ENCODE peak calls at places on chromosomes 2 and 18, in nine cellular contexts. C is B cell, L is tibial artery, U is endothelial cell, Q is neural progenitor cell, N is adrenal gland, A is lower lobe of right lung, B is A549, O is cardiac muscle cell. H is an unnamed sample.

GRCh38 chr2:122191331-122191730 is 435.9 kb downstream of the TSN start:
- DNase-seq in C (no peak), A (no peak), O (peak), U (peak), Q (peak), B (peak), N (peak), L (no peak), H (no peak)

GRCh38 chr2:42756956-42757513 is 6.9 kb downstream of the OXER1 start:
- DNase-seq in N (no peak), Q (no peak), C (no peak), L (no peak), A (no peak), O (no peak), U (no peak), B (no peak), H (no peak)

GRCh38 chr18:13026583-13027270 is 35.6 kb downstream of the CEP192 start:
- DNase-seq in A (no peak), Q (no peak), C (no peak), N (no peak), L (no peak), U (no peak), B (no peak), O (no peak), H (no peak)

GRCh38 chr2:43051316-43051715 is 175.1 kb downstream of the ZFP36L2 start:
- DNase-seq in O (peak), U (no peak), L (peak), N (peak), C (no peak), B (peak), A (no peak), Q (no peak), H (no peak)

GRCh38 chr2:219308142-219309093 is 783 bp downstream of the PTPRN start:
- DNase-seq in A (peak), U (peak), N (peak), C (peak), Q (peak), L (no peak), B (peak), O (peak), H (no peak)

GRCh38 chr2:7736646-7737305 is 819.6 kb downstream of the RNF144A start:
- DNase-seq in B (peak), L (no peak), N (no peak), C (no peak), A (no peak), U (no peak), O (no peak), Q (no peak), H (no peak)

GRCh38 chr2:190592831-190593230 is 56.1 kb upstream of the NAB1 start:
- DNase-seq in O (no peak), Q (no peak), C (no peak), U (no peak), L (no peak), A (no peak), N (no peak), B (no peak), H (no peak)

GRCh38 chr2:98822301-98823164 is 91.6 kb upstream of the MGAT4A start:
- DNase-seq in B (no peak), A (peak), Q (peak), N (peak), L (peak), U (peak), O (no peak), C (peak), H (no peak)

GRCh38 chr2:237227190-237227988 is 141.7 kb downstream of the COPS8 start:
- DNase-seq in L (no peak), A (no peak), Q (no peak), U (no peak), N (no peak), B (peak), O (peak), C (no peak), H (no peak)

GRCh38 chr2:161422812-161423211 is 6.7 kb downstream of the TBR1 start:
- DNase-seq in N (no peak), U (no peak), O (no peak), Q (no peak), A (no peak), L (no peak), B (no peak), C (no peak), H (no peak)

DNA sequence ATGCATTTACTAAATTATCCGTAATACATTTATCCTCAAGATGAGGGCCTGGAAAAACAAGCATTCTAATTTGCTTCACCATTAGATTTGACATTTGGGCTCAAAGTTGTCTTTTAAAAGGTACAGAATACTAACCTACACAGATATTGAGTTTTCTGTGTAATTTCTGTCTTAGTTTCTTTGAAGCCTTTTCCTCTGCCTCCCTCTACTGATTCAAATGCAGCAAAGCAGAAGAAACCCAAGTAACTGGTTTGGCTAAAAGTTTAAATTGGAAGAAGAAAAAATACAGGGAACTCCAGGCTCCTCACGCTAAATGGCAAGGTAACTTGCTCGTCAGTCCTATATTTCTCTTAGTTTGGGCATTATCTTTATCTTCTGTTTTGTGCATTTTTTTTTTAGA is 53.3 kb upstream of the SLC5A7 start:
- DNase-seq in L (no peak), C (no peak), A (no peak), U (no peak), N (no peak), O (peak), B (peak), Q (peak), H (no peak)
- TF ChIP-seq CTCF in L (peak), C (no peak), A (no peak), U (no peak), N (no peak), O (peak), B (peak), Q (peak), H (peak)

GRCh38 chr2:240559271-240559670 is 886 bp upstream of the DUSP28 start:
- DNase-seq in U (no peak), C (no peak), L (no peak), A (no peak), O (no peak), N (no peak), Q (no peak), B (no peak), H (peak)

GRCh38 chr2:240560084-240560479 is at the start of gene DUSP28:
- DNase-seq in Q (peak), L (peak), A (peak), C (peak), N (peak), O (peak), B (peak), U (peak), H (peak)

GRCh38 chr2:240558229-240558885 is 569 bp upstream of the ANKMY1 start:
- DNase-seq in Q (peak), O (no peak), C (peak), B (no peak), A (no peak), U (peak), N (peak), L (no peak), H (peak)

GRCh38 chr2:240561325-240561971 is 1.3 kb downstream of the DUSP28 start:
- DNase-seq in C (no peak), O (peak), U (no peak), L (no peak), Q (no peak), B (peak), N (peak), A (no peak), H (peak)

GRCh38 chr2:240560480-240561324 is 545 bp downstream of the DUSP28 start:
- DNase-seq in O (peak), B (peak), Q (peak), L (peak), A (peak), N (peak), C (peak), U (peak), H (peak)
- TF ChIP-seq CTCF in O (peak), B (no peak), Q (peak), L (peak), A (peak), N (peak), C (no peak), U (no peak), H (no peak)

GRCh38 chr18:8895987-8896619 is 190.7 kb downstream of the MTCL1 start:
- DNase-seq in U (no peak), O (peak), B (no peak), C (no peak), Q (no peak), L (no peak), N (no peak), A (no peak), H (no peak)

GRCh38 chr18:8898990-8899389 is 193.6 kb downstream of the MTCL1 start:
- DNase-seq in A (no peak), L (no peak), U (no peak), N (no peak), B (no peak), C (no peak), O (no peak), Q (no peak), H (no peak)

GRCh38 chr18:8904316-8904715 is 198.2 kb upstream of the NDUFV2 start:
- DNase-seq in Q (no peak), N (no peak), B (no peak), L (no peak), C (no peak), O (no peak), A (no peak), U (no peak), H (no peak)

GRCh38 chr18:8901019-8901418 is 195.7 kb downstream of the MTCL1 start:
- DNase-seq in O (no peak), N (no peak), A (no peak), B (no peak), L (no peak), C (no peak), U (no peak), Q (no peak), H (no peak)

DNA sequence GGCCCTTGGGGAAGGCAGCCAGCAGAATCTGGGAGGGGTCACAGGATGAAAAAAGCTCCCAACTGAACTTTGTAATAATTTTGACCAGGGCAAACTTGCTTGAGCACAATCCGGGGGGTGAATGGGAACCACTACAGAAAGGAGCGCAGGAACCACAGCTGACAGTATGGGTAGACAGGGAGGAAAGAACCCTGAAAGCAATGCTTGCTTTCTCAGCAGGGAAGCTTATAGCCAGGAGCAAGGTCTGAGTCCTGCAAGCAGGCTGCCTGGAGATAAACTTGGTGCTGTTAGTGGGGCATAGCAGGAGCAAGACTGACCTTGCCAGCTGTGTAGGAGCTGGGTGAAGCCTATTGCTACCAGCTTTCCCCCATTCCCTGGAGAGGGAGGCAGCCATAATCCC is 195.2 kb downstream of the MTCL1 start:
- DNase-seq in U (no peak), Q (no peak), O (no peak), A (no peak), L (no peak), B (no peak), C (no peak), N (no peak), H (no peak)
- TF ChIP-seq CTCF in U (no peak), Q (no peak), O (no peak), A (no peak), L (no peak), B (no peak), C (no peak), N (no peak), H (no peak)

GRCh38 chr2:202765435-202765834 is 106.1 kb downstream of the ICA1L start:
- DNase-seq in L (no peak), Q (no peak), A (peak), B (no peak), O (no peak), C (no peak), N (no peak), U (no peak), H (no peak)

GRCh38 chr2:202764991-202765390 is 106.6 kb downstream of the ICA1L start:
- DNase-seq in B (no peak), C (no peak), O (no peak), N (no peak), A (no peak), Q (no peak), L (no peak), U (no peak), H (no peak)

GRCh38 chr2:202771336-202771735 is 100.2 kb downstream of the ICA1L start:
- DNase-seq in Q (no peak), O (no peak), U (no peak), B (no peak), A (no peak), L (no peak), N (no peak), C (no peak), H (no peak)

GRCh38 chr2:202769201-202769600 is 102.4 kb downstream of the ICA1L start:
- DNase-seq in C (no peak), B (no peak), Q (no peak), A (no peak), O (no peak), N (no peak), L (no peak), U (no peak), H (no peak)

GRCh38 chr2:202768284-202768683 is 103.3 kb downstream of the ICA1L start:
- DNase-seq in N (no peak), U (no peak), O (no peak), Q (no peak), C (no peak), L (no peak), B (no peak), A (no peak), H (no peak)
- TF ChIP-seq CTCF in N (no peak), U (no peak), O (no peak), Q (no peak), C (no peak), L (no peak), B (no peak), A (no peak), H (no peak)

DNA sequence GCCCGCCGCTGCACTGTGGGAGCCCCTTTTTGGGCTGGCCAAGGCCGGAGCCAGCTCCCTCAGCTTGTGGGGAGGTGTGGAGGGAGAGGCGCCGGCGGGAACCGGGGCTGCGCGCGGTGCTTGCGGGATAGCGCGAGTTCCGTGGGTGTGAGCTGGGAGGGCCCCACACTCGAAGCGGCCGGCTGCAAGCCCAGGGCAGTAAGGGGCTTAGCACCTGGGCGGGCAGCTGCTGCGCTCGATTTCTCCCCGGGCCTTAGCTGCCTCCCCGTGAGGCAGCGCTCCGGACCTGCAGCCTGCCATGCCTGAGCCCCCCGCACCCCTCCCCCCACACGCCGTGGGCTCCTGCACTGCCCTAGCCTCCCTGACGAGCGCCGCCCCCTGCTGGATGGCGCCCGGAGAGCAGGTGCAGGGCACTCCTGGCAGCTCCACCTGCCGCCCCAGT is 124.4 kb downstream of the CCDC178 start:
- DNase-seq in B (no peak), Q (peak), O (no peak), L (no peak), C (no peak), N (no peak), U (no peak), A (no peak), H (no peak)
- TF ChIP-seq CTCF in B (no peak), Q (peak), O (no peak), L (no peak), C (no peak), N (no peak), U (peak), A (no peak), H (no peak)

DNA sequence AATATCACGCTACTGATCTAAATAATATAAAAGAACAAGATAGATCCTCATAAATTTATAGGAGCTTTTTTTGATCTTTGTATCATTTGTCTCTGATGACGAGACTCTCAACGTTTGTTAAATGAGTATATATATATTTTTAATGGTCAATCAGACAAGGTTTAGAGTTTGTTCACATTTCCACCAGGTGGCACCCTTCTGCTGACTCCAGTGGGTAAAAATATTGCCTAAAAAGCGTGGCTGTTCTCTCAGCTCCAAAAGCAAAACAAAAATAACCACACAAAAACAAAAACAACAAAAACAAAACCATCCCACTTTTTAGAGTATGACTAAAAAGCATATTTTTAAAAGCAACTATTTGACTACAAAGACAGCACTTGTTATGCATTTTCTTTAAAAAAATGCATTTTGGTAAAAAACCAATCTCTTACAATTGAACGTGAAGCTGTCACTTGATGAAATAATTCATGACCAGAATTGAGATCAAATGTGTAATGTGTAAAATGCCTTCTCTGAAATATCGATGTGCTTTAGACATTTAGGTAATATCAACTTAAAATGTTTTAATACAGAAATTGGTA is 723.2 kb downstream of the DPP10 start:
- DNase-seq in C (no peak), O (peak), L (no peak), N (peak), A (no peak), B (peak), U (peak), Q (peak), H (no peak)
- TF ChIP-seq CTCF in C (no peak), O (peak), L (no peak), N (peak), A (peak), B (peak), U (peak), Q (peak), H (no peak)

GRCh38 chr2:18454692-18455255 is 105.7 kb downstream of the RDH14 start:
- DNase-seq in N (no peak), L (peak), C (no peak), B (no peak), O (no peak), Q (no peak), A (no peak), U (no peak), H (no peak)

GRCh38 chr2:18456026-18456425 is 104.4 kb downstream of the RDH14 start:
- DNase-seq in O (no peak), Q (no peak), N (no peak), L (no peak), U (no peak), C (no peak), B (no peak), A (no peak), H (no peak)

DNA sequence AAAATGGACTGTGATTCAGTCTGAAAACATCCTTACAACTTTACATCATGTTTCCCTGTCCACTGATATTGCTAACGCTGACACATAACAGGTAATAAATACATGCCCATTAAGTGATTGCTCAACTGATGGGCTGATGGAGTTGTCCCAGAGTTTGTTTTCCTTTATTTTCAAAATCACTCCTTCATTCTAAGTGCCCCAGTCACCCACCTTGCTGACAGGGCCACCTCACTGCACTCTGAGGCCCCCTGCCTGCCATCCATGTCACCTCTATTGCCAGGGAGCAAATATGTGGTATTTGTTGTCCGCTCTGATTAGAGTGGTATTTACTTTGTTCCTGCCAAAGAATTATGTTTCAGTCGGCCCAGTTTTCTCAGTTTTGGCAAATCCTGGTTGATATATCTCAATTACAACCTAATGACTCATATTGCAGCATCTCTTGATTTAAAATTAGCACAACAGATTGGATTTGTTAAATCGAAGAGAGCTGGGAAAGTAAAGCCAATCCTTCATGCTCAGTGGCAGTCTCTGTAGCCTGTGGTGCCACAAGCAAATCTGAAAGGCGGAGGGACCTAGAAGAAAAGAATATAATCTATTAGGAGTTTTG is 105.1 kb downstream of the RDH14 start:
- DNase-seq in Q (peak), C (no peak), L (no peak), O (peak), B (peak), A (no peak), U (peak), N (no peak), H (no peak)
- TF ChIP-seq CTCF in Q (peak), C (no peak), L (peak), O (peak), B (peak), A (no peak), U (no peak), N (no peak), H (peak)

GRCh38 chr18:62811674-62812073 is 96.3 kb downstream of the PHLPP1 start:
- DNase-seq in L (no peak), A (no peak), N (no peak), B (peak), C (no peak), U (no peak), O (no peak), Q (no peak), H (no peak)

GRCh38 chr18:62808116-62808515 is 92.8 kb downstream of the PHLPP1 start:
- DNase-seq in N (no peak), L (no peak), B (no peak), A (no peak), Q (no peak), U (no peak), C (no peak), O (no peak), H (no peak)

GRCh38 chr18:62812242-62812641 is 96.9 kb downstream of the PHLPP1 start:
- DNase-seq in B (peak), C (no peak), A (no peak), O (peak), N (no peak), Q (no peak), L (no peak), U (no peak), H (no peak)

GRCh38 chr18:62810682-62811081 is 95.3 kb downstream of the PHLPP1 start:
- DNase-seq in A (no peak), U (no peak), O (no peak), N (no peak), B (no peak), C (no peak), L (no peak), Q (no peak), H (no peak)

DNA sequence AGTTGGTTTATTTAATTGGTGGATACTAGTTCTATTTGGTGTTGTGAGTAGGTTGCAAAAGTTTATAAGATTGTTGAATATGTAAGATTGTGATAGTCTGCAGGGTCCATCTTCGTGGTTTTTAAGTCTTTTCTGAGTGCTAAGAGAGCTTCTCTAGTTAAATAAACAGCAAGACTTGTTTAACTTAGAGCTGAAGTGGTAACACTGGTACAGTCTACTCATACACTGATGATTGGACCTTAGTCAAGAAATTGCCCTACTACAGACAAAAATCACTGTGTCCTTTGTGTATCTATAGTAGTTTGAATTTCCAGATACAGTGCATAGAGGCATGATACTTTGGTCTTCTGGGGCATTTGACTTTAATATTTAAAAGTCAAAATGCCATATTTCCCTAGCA is 94.6 kb downstream of the PHLPP1 start:
- DNase-seq in L (no peak), A (no peak), B (no peak), Q (no peak), U (no peak), N (no peak), O (no peak), C (no peak), H (no peak)
- TF ChIP-seq CTCF in L (no peak), A (no peak), B (no peak), Q (no peak), U (no peak), N (no peak), O (no peak), C (no peak), H (no peak)

DNA sequence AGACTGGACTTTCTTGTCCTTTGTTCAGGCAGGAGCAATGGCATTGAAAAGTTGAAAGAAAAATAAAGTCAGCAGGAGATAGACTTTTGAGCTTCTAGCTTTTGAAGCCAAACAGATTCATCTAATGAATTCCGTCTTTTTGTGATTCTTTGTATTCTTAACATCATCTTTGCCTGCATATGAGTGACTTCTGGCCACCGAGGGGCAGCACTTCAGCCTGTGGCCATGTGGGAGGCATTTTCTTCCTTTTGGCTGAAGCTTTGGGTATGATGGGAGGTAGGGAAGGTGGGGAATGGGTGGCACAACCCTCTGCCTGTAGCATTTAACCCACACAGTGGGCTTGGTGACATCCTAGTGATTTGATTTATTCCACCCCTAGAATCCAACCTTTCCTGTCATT is 220.6 kb downstream of the SETBP1 start:
- DNase-seq in O (no peak), L (no peak), C (no peak), A (no peak), N (no peak), U (no peak), B (no peak), Q (no peak), H (no peak)
- TF ChIP-seq CTCF in O (peak), L (no peak), C (no peak), A (peak), N (no peak), U (no peak), B (no peak), Q (peak), H (peak)

H was measured in right atrium auricular region.